ENCODE peak calls at places on chromosomes 7 and 10, in four cellular contexts. One of them, this sample, is unnamed.

GRCh38 chr10:72074413-72075183 is 13.8 kb downstream of the SPOCK2 start:
- DNase-seq in RWPE1: no peak
- DNase-seq in fibroblast of the aortic adventitia: no peak
- DNase-seq in mesothelial cell of epicardium: no peak
- DNase-seq in this sample: no peak

GRCh38 chr7:151251328-151251925 is 2.9 kb upstream of the SMARCD3 start:
- DNase-seq in RWPE1: peak
- DNase-seq in fibroblast of the aortic adventitia: peak
- DNase-seq in mesothelial cell of epicardium: no peak
- DNase-seq in this sample: no peak

GRCh38 chr10:16798571-16798970 is 18.7 kb downstream of the RSU1 start:
- DNase-seq in mesothelial cell of epicardium: no peak
- DNase-seq in fibroblast of the aortic adventitia: no peak
- DNase-seq in RWPE1: no peak
- DNase-seq in this sample: no peak

GRCh38 chr10:21978191-21978862 is 25.2 kb downstream of the DNAJC1 start:
- DNase-seq in RWPE1: no peak
- DNase-seq in mesothelial cell of epicardium: no peak
- DNase-seq in fibroblast of the aortic adventitia: peak
- DNase-seq in this sample: no peak

GRCh38 chr7:139066315-139066714 is 30.5 kb upstream of the ZC3HAV1L start:
- DNase-seq in RWPE1: no peak
- DNase-seq in mesothelial cell of epicardium: no peak
- DNase-seq in fibroblast of the aortic adventitia: no peak
- DNase-seq in this sample: no peak

GRCh38 chr7:128215281-128215680 is 25.8 kb upstream of the LEP start:
- DNase-seq in RWPE1: no peak
- DNase-seq in fibroblast of the aortic adventitia: peak
- DNase-seq in mesothelial cell of epicardium: no peak
- DNase-seq in this sample: peak

GRCh38 chr7:99006739-99007424 is 128.6 kb downstream of the TRRAP start:
- DNase-seq in fibroblast of the aortic adventitia: no peak
- DNase-seq in mesothelial cell of epicardium: no peak
- DNase-seq in RWPE1: no peak
- DNase-seq in this sample: no peak

GRCh38 chr7:149218469-149219420 is 20.7 kb upstream of the ZNF212 start:
- DNase-seq in mesothelial cell of epicardium: no peak
- DNase-seq in fibroblast of the aortic adventitia: peak
- DNase-seq in RWPE1: no peak
- DNase-seq in this sample: no peak

GRCh38 chr7:21941570-21942224 is 4.0 kb downstream of the CDCA7L start:
- DNase-seq in fibroblast of the aortic adventitia: peak
- DNase-seq in RWPE1: peak
- DNase-seq in mesothelial cell of epicardium: no peak
- DNase-seq in this sample: no peak

DNA sequence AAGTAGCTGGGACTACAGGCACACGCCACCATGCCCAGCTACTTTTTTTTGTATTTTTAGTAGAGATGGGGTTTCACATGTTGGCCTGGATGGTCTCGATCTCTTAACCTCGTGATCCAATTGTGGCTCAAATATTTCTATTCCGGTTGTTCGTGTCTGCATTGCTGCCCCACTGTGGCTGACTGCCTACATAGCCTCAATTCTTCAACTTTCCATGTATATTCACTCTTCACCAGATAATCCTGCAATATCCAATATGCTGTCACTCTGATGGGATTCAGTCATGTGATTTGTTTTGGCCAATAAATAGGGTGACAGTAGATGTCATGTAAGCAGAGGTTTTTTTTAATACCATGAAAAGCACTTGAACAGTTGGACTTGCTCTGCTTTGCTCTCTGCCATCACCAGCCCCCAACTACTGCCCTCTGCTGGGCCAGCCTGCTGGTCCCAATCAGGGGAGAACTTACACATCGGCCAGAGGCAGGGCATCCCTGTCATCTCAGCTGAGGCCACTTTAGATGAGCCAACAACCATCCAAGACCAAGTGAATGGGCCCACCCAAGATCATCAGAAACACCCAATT is 56.7 kb downstream of the NSUN6 start:
- DNase-seq in mesothelial cell of epicardium: no peak
- DNase-seq in RWPE1: no peak
- DNase-seq in fibroblast of the aortic adventitia: no peak
- DNase-seq in this sample: no peak
- TF ChIP-seq CTCF in mesothelial cell of epicardium: no peak
- TF ChIP-seq CTCF in RWPE1: no peak
- TF ChIP-seq CTCF in fibroblast of the aortic adventitia: peak
- TF ChIP-seq CTCF in this sample: peak

DNA sequence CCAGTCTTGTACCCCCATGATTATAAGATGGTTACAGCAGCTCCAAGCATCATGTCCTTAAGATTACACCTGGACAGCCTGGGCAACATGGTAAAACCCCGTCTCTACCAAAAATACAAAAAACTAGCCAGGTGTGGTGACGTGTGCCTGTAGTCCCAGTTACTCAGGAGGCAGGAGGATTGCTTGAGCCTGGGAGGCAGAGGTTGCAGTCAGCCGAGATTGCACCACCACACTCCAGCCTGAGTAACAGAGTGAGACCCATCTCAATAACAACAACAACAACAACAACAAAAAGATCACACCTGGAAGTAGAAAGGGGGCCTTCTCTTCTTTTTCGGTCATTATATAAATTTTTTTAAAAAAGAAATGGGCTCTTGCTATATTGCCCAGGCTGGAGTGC is 4.9 kb upstream of the ENTPD7 start:
- DNase-seq in mesothelial cell of epicardium: no peak
- DNase-seq in RWPE1: no peak
- DNase-seq in fibroblast of the aortic adventitia: no peak
- DNase-seq in this sample: no peak
- TF ChIP-seq CTCF in mesothelial cell of epicardium: no peak
- TF ChIP-seq CTCF in RWPE1: no peak
- TF ChIP-seq CTCF in fibroblast of the aortic adventitia: no peak
- TF ChIP-seq CTCF in this sample: no peak

GRCh38 chr10:96695975-96696634 is 24.2 kb downstream of the PIK3AP1 start:
- DNase-seq in mesothelial cell of epicardium: no peak
- DNase-seq in RWPE1: no peak
- DNase-seq in fibroblast of the aortic adventitia: no peak
- DNase-seq in this sample: no peak

GRCh38 chr10:96697026-96697425 is 23.3 kb downstream of the PIK3AP1 start:
- DNase-seq in fibroblast of the aortic adventitia: no peak
- DNase-seq in mesothelial cell of epicardium: no peak
- DNase-seq in RWPE1: no peak
- DNase-seq in this sample: no peak

GRCh38 chr10:96697438-96697837 is 22.9 kb downstream of the PIK3AP1 start:
- DNase-seq in RWPE1: no peak
- DNase-seq in fibroblast of the aortic adventitia: no peak
- DNase-seq in mesothelial cell of epicardium: no peak
- DNase-seq in this sample: no peak

GRCh38 chr10:96693431-96693830 is 26.9 kb downstream of the PIK3AP1 start:
- DNase-seq in fibroblast of the aortic adventitia: no peak
- DNase-seq in RWPE1: no peak
- DNase-seq in mesothelial cell of epicardium: no peak
- DNase-seq in this sample: no peak

DNA sequence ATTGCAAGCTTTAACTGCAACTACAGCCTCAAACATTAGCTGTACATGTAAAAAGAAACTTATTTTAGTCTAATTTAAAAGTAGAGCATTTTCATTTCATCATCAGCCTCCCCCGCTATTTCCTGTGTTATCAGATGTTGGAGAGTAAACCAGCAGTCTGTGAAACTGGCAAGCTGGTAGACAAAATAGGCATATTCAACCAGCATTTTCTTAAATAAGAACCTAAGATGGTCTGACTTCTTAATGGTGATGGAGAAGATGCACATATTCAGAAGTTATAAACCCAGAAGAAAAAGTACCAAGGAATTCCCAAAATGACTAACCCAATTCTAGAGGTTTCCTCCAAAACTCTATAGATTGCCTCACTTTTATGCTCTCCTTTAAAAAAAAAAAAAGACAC is 24.9 kb downstream of the PIK3AP1 start:
- DNase-seq in RWPE1: no peak
- DNase-seq in fibroblast of the aortic adventitia: no peak
- DNase-seq in mesothelial cell of epicardium: no peak
- DNase-seq in this sample: no peak
- TF ChIP-seq CTCF in RWPE1: no peak
- TF ChIP-seq CTCF in fibroblast of the aortic adventitia: no peak
- TF ChIP-seq CTCF in mesothelial cell of epicardium: no peak
- TF ChIP-seq CTCF in this sample: no peak

DNA sequence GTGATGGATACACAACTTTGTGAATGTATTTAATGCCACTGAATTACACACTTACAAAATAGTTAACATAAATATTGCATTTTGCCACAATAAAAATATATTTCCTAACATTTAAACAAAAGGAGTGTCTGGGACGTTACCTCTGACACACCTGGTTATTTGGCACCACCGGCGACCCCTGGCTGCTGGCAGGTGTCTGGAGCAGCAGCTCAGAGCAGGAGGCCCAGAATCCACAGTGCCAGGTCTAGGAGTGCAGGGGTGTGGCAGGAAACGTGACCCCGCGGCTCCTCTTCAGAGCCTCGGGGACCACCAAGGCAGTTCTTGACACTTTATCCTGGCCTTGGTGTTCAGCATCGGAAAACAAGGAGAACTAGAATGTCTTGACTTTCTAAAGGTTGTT is 46.3 kb downstream of the MGMT start:
- DNase-seq in fibroblast of the aortic adventitia: no peak
- DNase-seq in mesothelial cell of epicardium: no peak
- DNase-seq in RWPE1: no peak
- DNase-seq in this sample: no peak
- TF ChIP-seq CTCF in fibroblast of the aortic adventitia: no peak
- TF ChIP-seq CTCF in mesothelial cell of epicardium: no peak
- TF ChIP-seq CTCF in RWPE1: no peak
- TF ChIP-seq CTCF in this sample: no peak

GRCh38 chr10:117107280-117107679 is 30.8 kb downstream of the VAX1 start:
- DNase-seq in fibroblast of the aortic adventitia: no peak
- DNase-seq in mesothelial cell of epicardium: no peak
- DNase-seq in RWPE1: no peak
- DNase-seq in this sample: no peak

DNA sequence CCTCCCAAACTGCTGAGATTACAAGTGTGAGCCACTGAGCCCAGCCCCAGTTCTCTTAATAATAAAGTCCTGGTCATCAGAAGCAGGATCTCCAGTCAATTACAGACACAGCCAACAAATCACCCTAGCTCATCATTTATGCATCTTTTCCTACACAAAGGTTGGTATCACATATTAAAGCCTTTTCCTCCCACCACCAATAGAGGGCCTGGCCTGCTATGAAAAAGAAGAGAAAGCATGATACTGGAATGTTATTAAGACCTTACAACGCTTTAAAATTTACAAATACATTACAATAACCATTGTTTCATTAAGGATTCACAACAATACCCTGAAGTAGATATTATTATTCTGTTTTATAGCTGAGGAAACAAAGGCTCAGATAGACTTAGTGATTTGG is 25.9 kb downstream of the VAX1 start:
- DNase-seq in RWPE1: no peak
- DNase-seq in fibroblast of the aortic adventitia: no peak
- DNase-seq in mesothelial cell of epicardium: no peak
- DNase-seq in this sample: no peak
- TF ChIP-seq CTCF in RWPE1: no peak
- TF ChIP-seq CTCF in fibroblast of the aortic adventitia: peak
- TF ChIP-seq CTCF in mesothelial cell of epicardium: peak
- TF ChIP-seq CTCF in this sample: peak

GRCh38 chr10:92839191-92840085 is 8.9 kb upstream of the EXOC6 start:
- DNase-seq in RWPE1: peak
- DNase-seq in fibroblast of the aortic adventitia: peak
- DNase-seq in mesothelial cell of epicardium: no peak
- DNase-seq in this sample: peak
- TF ChIP-seq CTCF in RWPE1: no peak
- TF ChIP-seq CTCF in fibroblast of the aortic adventitia: peak
- TF ChIP-seq CTCF in mesothelial cell of epicardium: peak
- TF ChIP-seq CTCF in this sample: no peak